ENCODE peak calls at places on chromosomes 13 and 19, in four cellular contexts. R, Y, S and H are unnamed samples.
A peak's percentile ranks its signal among the peaks of the same experiment; 100 is the strongest.

GRCh38 chr19:45130888-45131615 is 29.7 kb downstream of the NKPD1 start:
- DNase-seq in R (peak; percentile 89), Y (no peak), S (peak; percentile 54), H (no peak)

GRCh38 chr13:29845440-29846056 is 4.9 kb downstream of the UBL3 start:
- DNase-seq in R (peak; percentile 13), Y (no peak), S (peak; percentile 21), H (no peak)

GRCh38 chr13:80873589-80873988 is 532.7 kb upstream of the SPRY2 start:
- DNase-seq in R (no peak), Y (no peak), S (no peak), H (no peak)

GRCh38 chr19:33878136-33878535 is 81.5 kb downstream of the KCTD15 start:
- DNase-seq in R (no peak), Y (no peak), S (no peak), H (no peak)

GRCh38 chr19:22901431-22902130 is 69.5 kb downstream of the ZNF723 start:
- DNase-seq in R (no peak), Y (no peak), S (no peak), H (no peak)

GRCh38 chr13:42495751-42496150 is 78.2 kb upstream of the TNFSF11 start:
- DNase-seq in R (no peak), Y (no peak), S (no peak), H (no peak)

GRCh38 chr19:55460670-55461258 is 678 bp downstream of the ISOC2 start:
- DNase-seq in R (peak; percentile 69), Y (peak; percentile 91), S (peak; percentile 75), H (peak; percentile 88)

GRCh38 chr13:54637377-54637776 is 1608.8 kb downstream of the OLFM4 start:
- DNase-seq in R (no peak), Y (no peak), S (no peak), H (no peak)

GRCh38 chr19:41321600-41322270 is 11.8 kb downstream of the CCDC97 start:
- DNase-seq in R (peak; percentile 40), Y (peak; percentile 73), S (peak; percentile 76), H (peak; percentile 60)

GRCh38 chr13:23699271-23699670 is 129.1 kb downstream of the TNFRSF19 start:
- DNase-seq in R (no peak), Y (no peak), S (no peak), H (no peak)

GRCh38 chr13:50081106-50081898 is 66.1 kb downstream of the KCNRG start:
- DNase-seq in R (peak; percentile 58), Y (peak; percentile 69), S (peak; percentile 43), H (peak; percentile 56)

GRCh38 chr19:14142262-14143190 is 6.1 kb upstream of the ASF1B start:
- DNase-seq in R (no peak), Y (no peak), S (no peak), H (no peak)

GRCh38 chr19:49210108-49210900 is 52.7 kb downstream of the TRPM4 start:
- DNase-seq in R (peak; percentile 61), Y (peak; percentile 70), S (peak; percentile 69), H (no peak)

GRCh38 chr13:75803175-75803611 is 167.1 kb downstream of the LMO7 start:
- DNase-seq in R (peak; percentile 10), Y (no peak), S (no peak), H (no peak)

GRCh38 chr13:29339386-29340272 is 255.9 kb downstream of the SLC7A1 start:
- DNase-seq in R (no peak), Y (no peak), S (no peak), H (no peak)

GRCh38 chr19:43747557-43748204 is 7.1 kb downstream of the SMG9 start:
- DNase-seq in R (no peak), Y (no peak), S (no peak), H (no peak)

GRCh38 chr13:46552302-46552680 is 679 bp upstream of the LRCH1 start:
- DNase-seq in R (no peak), Y (no peak), S (no peak), H (no peak)

GRCh38 chr19:40609561-40610395 is 8.6 kb downstream of the LTBP4 start:
- DNase-seq in R (peak; percentile 89), Y (peak; percentile 95), S (peak; percentile 93), H (peak; percentile 93)

GRCh38 chr19:29211562-29212416 is 1.2 kb downstream of the UQCRFS1 start:
- DNase-seq in R (no peak), Y (no peak), S (peak; percentile 54), H (no peak)

GRCh38 chr13:81957121-81957520 is 1616.2 kb upstream of the SPRY2 start:
- DNase-seq in R (no peak), Y (no peak), S (no peak), H (no peak)

GRCh38 chr13:68358218-68358817 is 1128.2 kb upstream of the PCDH9 start:
- DNase-seq in R (no peak), Y (no peak), S (no peak), H (no peak)

GRCh38 chr19:49712397-49712859 is 21.5 kb downstream of the CPT1C start:
- DNase-seq in R (peak; percentile 31), Y (peak; percentile 66), S (peak; percentile 96), H (peak; percentile 74)

GRCh38 chr13:100511422-100511821 is 77.2 kb downstream of the GGACT start:
- DNase-seq in R (no peak), Y (no peak), S (no peak), H (no peak)

GRCh38 chr19:23392706-23393105 is 2.6 kb downstream of the ZNF91 start:
- DNase-seq in R (no peak), Y (no peak), S (no peak), H (no peak)

GRCh38 chr19:16375936-16376185 is 51.2 kb downstream of the KLF2 start:
- DNase-seq in R (no peak), Y (peak; percentile 37), S (no peak), H (no peak)

GRCh38 chr13:108322206-108322824 is 52.8 kb downstream of the TNFSF13B start:
- DNase-seq in R (peak; percentile 51), Y (no peak), S (peak; percentile 27), H (no peak)

GRCh38 chr13:97285221-97285955 is 63.3 kb downstream of the MBNL2 start:
- DNase-seq in R (no peak), Y (no peak), S (no peak), H (no peak)

GRCh38 chr19:41703602-41704293 is 4.7 kb upstream of the CEACAM5 start:
- DNase-seq in R (no peak), Y (no peak), S (no peak), H (peak; percentile 28)

GRCh38 chr13:93146584-93147292 is 79.9 kb upstream of the GPC6 start:
- DNase-seq in R (no peak), Y (no peak), S (no peak), H (no peak)

GRCh38 chr13:40550130-40550529 is 116.3 kb downstream of the FOXO1 start:
- DNase-seq in R (no peak), Y (no peak), S (no peak), H (no peak)

GRCh38 chr19:45402469-45403070 is 2.3 kb downstream of the PPP1R13L start:
- DNase-seq in R (no peak), Y (peak; percentile 60), S (peak; percentile 85), H (peak; percentile 60)

DNA sequence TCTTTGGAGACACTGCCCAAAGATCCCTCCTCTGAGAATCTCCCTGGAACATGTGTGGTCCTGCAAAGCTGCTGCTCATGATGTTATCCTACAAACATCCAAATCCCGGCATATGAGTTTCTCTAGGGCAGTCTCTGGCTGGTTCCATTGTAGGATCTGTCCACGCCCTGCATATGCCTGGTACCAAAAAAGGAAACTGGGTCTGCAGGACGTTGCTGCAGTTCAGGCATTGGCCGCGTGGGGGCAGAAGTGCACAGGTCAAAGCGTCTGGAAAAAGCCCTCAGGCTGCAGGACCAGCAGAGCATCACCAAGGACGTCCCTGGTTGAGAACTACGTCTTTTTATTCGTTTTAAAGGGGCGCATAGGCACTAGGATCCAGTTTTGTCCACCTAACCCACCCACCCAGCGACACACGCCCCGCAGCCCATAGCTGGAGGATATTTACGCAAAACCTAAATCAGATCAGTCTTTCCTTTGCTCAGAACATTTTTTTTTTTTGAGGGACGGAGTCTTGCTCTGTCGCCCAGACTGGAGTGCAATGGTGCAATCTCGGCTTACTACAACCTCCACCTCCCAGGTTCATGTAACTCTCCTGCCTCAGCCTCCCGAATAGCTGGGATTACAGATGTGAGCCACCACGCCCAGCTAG is 12.9 kb upstream of the ZNF564 start:
- DNase-seq in R (peak; percentile 87), Y (peak; percentile 91), S (peak; percentile 75), H (peak; percentile 82)
- H3K4me3 ChIP-seq in R (no peak overlapping the region), Y (no peak overlapping the region), S (no peak overlapping the region), H (no peak overlapping the region)

DNA sequence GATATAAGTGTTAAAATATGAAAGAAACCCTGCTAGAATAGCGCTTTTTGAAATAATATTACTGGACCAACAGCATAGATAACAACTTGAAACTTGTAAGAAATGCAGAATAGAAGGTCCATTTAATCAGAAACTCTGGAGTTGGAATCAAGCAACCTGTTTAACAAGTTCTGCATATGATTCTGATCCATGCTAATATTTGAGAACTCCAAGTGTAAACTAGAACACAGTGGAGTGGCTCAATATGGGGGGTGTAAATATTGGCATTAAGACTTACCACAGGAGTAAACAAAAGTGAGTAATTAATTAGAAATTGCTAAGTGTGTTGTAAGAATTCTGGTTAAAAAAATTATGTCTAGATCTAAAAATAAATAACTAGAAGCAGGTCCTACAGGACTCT is 151.2 kb downstream of the SLITRK1 start:
- DNase-seq in R (no peak), Y (no peak), S (no peak), H (no peak)
- H3K4me3 ChIP-seq in R (no peak overlapping the region), Y (no peak overlapping the region), S (no peak overlapping the region), H (no peak overlapping the region)

DNA sequence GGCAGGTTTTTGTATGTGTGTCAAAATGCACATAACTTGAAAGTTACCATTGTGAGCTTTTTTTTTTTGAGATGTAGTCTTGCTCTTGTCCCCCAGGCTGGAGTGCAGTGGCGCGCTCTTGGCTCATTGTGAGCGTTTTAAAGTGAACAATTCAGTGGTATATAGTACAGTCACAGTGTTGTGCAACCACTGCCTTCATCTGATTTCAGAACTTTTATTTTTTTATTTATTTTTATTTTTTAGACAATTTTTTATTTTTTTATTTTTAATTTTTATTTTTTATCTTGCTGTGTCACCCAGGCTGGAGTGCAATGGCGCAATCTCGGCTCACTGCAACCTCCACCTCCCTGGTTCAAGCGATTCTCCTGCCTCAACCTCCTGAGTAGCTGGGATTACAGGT is 15.0 kb downstream of the SLC25A42 start:
- DNase-seq in R (no peak), Y (no peak), S (no peak), H (no peak)
- H3K4me3 ChIP-seq in R (no peak overlapping the region), Y (no peak overlapping the region), S (no peak overlapping the region), H (no peak overlapping the region)

GRCh38 chr19:1523412-1524205 is at the start of gene PLK5:
- DNase-seq in R (no peak), Y (no peak), S (no peak), H (no peak)

GRCh38 chr19:1524206-1524971 is 512 bp downstream of the PLK5 start:
- DNase-seq in R (no peak), Y (no peak), S (peak; percentile 31), H (no peak)

GRCh38 chr19:1526066-1526778 is 2.3 kb downstream of the PLK5 start:
- DNase-seq in R (no peak), Y (no peak), S (no peak), H (no peak)

GRCh38 chr19:1525343-1525742 is 1.5 kb downstream of the PLK5 start:
- DNase-seq in R (no peak), Y (no peak), S (no peak), H (no peak)

DNA sequence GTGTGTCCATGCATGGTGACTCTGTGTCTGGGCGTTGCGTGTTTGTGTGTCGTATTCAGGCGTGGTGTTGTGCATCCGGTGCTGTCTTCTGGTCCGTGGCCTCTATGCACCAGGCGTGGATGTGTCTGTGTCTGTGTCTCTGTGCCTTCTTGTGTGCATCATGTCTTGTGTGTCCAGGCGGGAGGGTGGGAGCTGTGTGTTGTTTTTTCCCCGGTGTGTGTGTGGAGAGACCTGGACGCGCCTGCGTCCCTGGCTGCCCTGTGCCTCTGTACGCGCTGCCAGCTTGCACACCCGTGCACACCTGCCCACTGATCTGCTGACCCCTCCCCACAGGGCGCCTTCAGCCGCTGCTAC is 1.1 kb downstream of the PLK5 start:
- DNase-seq in R (no peak), Y (no peak), S (no peak), H (no peak)
- H3K4me3 ChIP-seq in R (no peak overlapping the region), Y (peak overlapping the region; percentile 11), S (no peak overlapping the region), H (no peak overlapping the region)